ENCODE peak calls at places on chromosome 11, in seven cellular contexts. One of them, this sample, is unnamed. For H3K4me1 and H3K27me3, the result is how much of the 10 kb centered on the place peaks cover.

GRCh38 chr11:34512810-34513673 is 552 bp downstream of the ELF5 start:
- DNase-seq in CD8-positive, alpha-beta memory T cell: peak
- DNase-seq in GM12878: peak
- DNase-seq in endodermal cell: peak
- DNase-seq in osteoblast: peak
- DNase-seq in adrenal gland: peak
- DNase-seq in pancreas: peak
- DNase-seq in this sample: peak

GRCh38 chr11:31803813-31804438 is 7.2 kb downstream of the PAX6 start:
- DNase-seq in endodermal cell: no peak
- DNase-seq in CD8-positive, alpha-beta memory T cell: no peak
- DNase-seq in osteoblast: peak
- DNase-seq in GM12878: no peak
- DNase-seq in adrenal gland: no peak
- DNase-seq in pancreas: no peak
- DNase-seq in this sample: no peak

GRCh38 chr11:82858556-82859091 is 41.6 kb downstream of the PRCP start:
- DNase-seq in GM12878: no peak
- DNase-seq in endodermal cell: no peak
- DNase-seq in CD8-positive, alpha-beta memory T cell: no peak
- DNase-seq in pancreas: no peak
- DNase-seq in osteoblast: no peak
- DNase-seq in adrenal gland: no peak
- DNase-seq in this sample: peak

GRCh38 chr11:102829671-102830070 is 13.7 kb downstream of the MMP3 start:
- DNase-seq in CD8-positive, alpha-beta memory T cell: no peak
- DNase-seq in adrenal gland: no peak
- DNase-seq in pancreas: no peak
- DNase-seq in osteoblast: no peak
- DNase-seq in endodermal cell: no peak
- DNase-seq in GM12878: no peak
- DNase-seq in this sample: no peak

GRCh38 chr11:58628446-58628845 is 6.0 kb downstream of the CNTF start:
- DNase-seq in osteoblast: no peak
- DNase-seq in pancreas: peak
- DNase-seq in adrenal gland: peak
- DNase-seq in endodermal cell: no peak
- DNase-seq in CD8-positive, alpha-beta memory T cell: no peak
- DNase-seq in GM12878: no peak
- DNase-seq in this sample: no peak

GRCh38 chr11:26093206-26093605 is 238.7 kb upstream of the ANO3 start:
- DNase-seq in adrenal gland: no peak
- DNase-seq in CD8-positive, alpha-beta memory T cell: no peak
- DNase-seq in GM12878: no peak
- DNase-seq in endodermal cell: no peak
- DNase-seq in pancreas: no peak
- DNase-seq in osteoblast: peak
- DNase-seq in this sample: no peak

GRCh38 chr11:8707541-8708270 is 25.1 kb downstream of the RPL27A start:
- DNase-seq in pancreas: peak
- DNase-seq in GM12878: no peak
- DNase-seq in CD8-positive, alpha-beta memory T cell: no peak
- DNase-seq in adrenal gland: peak
- DNase-seq in endodermal cell: peak
- DNase-seq in osteoblast: peak
- DNase-seq in this sample: no peak

GRCh38 chr11:11979487-11980117 is 28.8 kb downstream of the DKK3 start:
- DNase-seq in adrenal gland: no peak
- DNase-seq in GM12878: no peak
- DNase-seq in CD8-positive, alpha-beta memory T cell: no peak
- DNase-seq in endodermal cell: peak
- DNase-seq in pancreas: no peak
- DNase-seq in osteoblast: no peak
- DNase-seq in this sample: no peak

GRCh38 chr11:68200639-68201038 is 12.5 kb downstream of the KMT5B start:
- DNase-seq in GM12878: no peak
- DNase-seq in CD8-positive, alpha-beta memory T cell: no peak
- DNase-seq in endodermal cell: no peak
- DNase-seq in osteoblast: peak
- DNase-seq in pancreas: no peak
- DNase-seq in adrenal gland: no peak
- DNase-seq in this sample: no peak

GRCh38 chr11:843818-844692 is 1.4 kb downstream of the TSPAN4 start:
- DNase-seq in CD8-positive, alpha-beta memory T cell: no peak
- DNase-seq in adrenal gland: peak
- DNase-seq in pancreas: peak
- DNase-seq in osteoblast: peak
- DNase-seq in endodermal cell: peak
- DNase-seq in GM12878: no peak
- DNase-seq in this sample: peak

GRCh38 chr11:101863361-101863760 is 51.4 kb upstream of the CEP126 start:
- DNase-seq in osteoblast: peak
- DNase-seq in GM12878: no peak
- DNase-seq in pancreas: no peak
- DNase-seq in endodermal cell: no peak
- DNase-seq in CD8-positive, alpha-beta memory T cell: no peak
- DNase-seq in adrenal gland: no peak
- DNase-seq in this sample: no peak

GRCh38 chr11:17770048-17770652 is 35.6 kb downstream of the KCNC1 start:
- DNase-seq in pancreas: peak
- DNase-seq in osteoblast: peak
- DNase-seq in CD8-positive, alpha-beta memory T cell: peak
- DNase-seq in GM12878: no peak
- DNase-seq in adrenal gland: peak
- DNase-seq in endodermal cell: peak
- DNase-seq in this sample: peak

GRCh38 chr11:56841210-56841810 is 92.8 kb upstream of the OR9G4 start:
- DNase-seq in adrenal gland: peak
- DNase-seq in CD8-positive, alpha-beta memory T cell: no peak
- DNase-seq in endodermal cell: peak
- DNase-seq in GM12878: peak
- DNase-seq in pancreas: peak
- DNase-seq in osteoblast: peak
- DNase-seq in this sample: peak

GRCh38 chr11:123054301-123055065 is 7.5 kb downstream of the HSPA8 start:
- DNase-seq in endodermal cell: peak
- DNase-seq in GM12878: no peak
- DNase-seq in osteoblast: peak
- DNase-seq in pancreas: no peak
- DNase-seq in adrenal gland: peak
- DNase-seq in CD8-positive, alpha-beta memory T cell: no peak
- DNase-seq in this sample: peak

GRCh38 chr11:126113515-126113957 is 50.9 kb upstream of the CDON start:
- DNase-seq in GM12878: no peak
- DNase-seq in adrenal gland: peak
- DNase-seq in pancreas: peak
- DNase-seq in CD8-positive, alpha-beta memory T cell: no peak
- DNase-seq in osteoblast: peak
- DNase-seq in endodermal cell: peak
- DNase-seq in this sample: no peak

GRCh38 chr11:102791271-102792036 is 6.5 kb downstream of the MMP1 start:
- DNase-seq in GM12878: no peak
- DNase-seq in CD8-positive, alpha-beta memory T cell: no peak
- DNase-seq in pancreas: no peak
- DNase-seq in endodermal cell: no peak
- DNase-seq in adrenal gland: no peak
- DNase-seq in osteoblast: no peak
- DNase-seq in this sample: no peak

GRCh38 chr11:130999992-131000770 is 83.9 kb upstream of the SNX19 start:
- DNase-seq in CD8-positive, alpha-beta memory T cell: no peak
- DNase-seq in adrenal gland: no peak
- DNase-seq in pancreas: no peak
- DNase-seq in GM12878: no peak
- DNase-seq in osteoblast: peak
- DNase-seq in endodermal cell: no peak
- DNase-seq in this sample: no peak

GRCh38 chr11:59846556-59846955 is 1.3 kb upstream of the CBLIF start:
- DNase-seq in CD8-positive, alpha-beta memory T cell: no peak
- DNase-seq in adrenal gland: no peak
- DNase-seq in GM12878: no peak
- DNase-seq in pancreas: no peak
- DNase-seq in osteoblast: no peak
- DNase-seq in endodermal cell: no peak
- DNase-seq in this sample: no peak

GRCh38 chr11:819943-820649 is 1.4 kb downstream of the PNPLA2 start:
- DNase-seq in osteoblast: peak
- DNase-seq in endodermal cell: peak
- DNase-seq in CD8-positive, alpha-beta memory T cell: peak
- DNase-seq in GM12878: no peak
- DNase-seq in pancreas: peak
- DNase-seq in adrenal gland: peak
- DNase-seq in this sample: peak

GRCh38 chr11:132054822-132055221 is 684.4 kb downstream of the NTM start:
- DNase-seq in CD8-positive, alpha-beta memory T cell: no peak
- DNase-seq in endodermal cell: no peak
- DNase-seq in pancreas: no peak
- DNase-seq in adrenal gland: no peak
- DNase-seq in osteoblast: peak
- DNase-seq in GM12878: no peak
- DNase-seq in this sample: no peak

GRCh38 chr11:450809-451451 is 851 bp downstream of the PTDSS2 start:
- DNase-seq in adrenal gland: peak
- DNase-seq in endodermal cell: peak
- DNase-seq in pancreas: peak
- DNase-seq in GM12878: no peak
- DNase-seq in osteoblast: peak
- DNase-seq in CD8-positive, alpha-beta memory T cell: peak
- DNase-seq in this sample: peak

GRCh38 chr11:27445625-27446024 is 27.0 kb downstream of the LGR4 start:
- DNase-seq in adrenal gland: no peak
- DNase-seq in GM12878: no peak
- DNase-seq in osteoblast: no peak
- DNase-seq in pancreas: no peak
- DNase-seq in CD8-positive, alpha-beta memory T cell: no peak
- DNase-seq in endodermal cell: no peak
- DNase-seq in this sample: no peak

GRCh38 chr11:33624082-33624481 is 76.5 kb downstream of the C11orf91 start:
- DNase-seq in osteoblast: no peak
- DNase-seq in CD8-positive, alpha-beta memory T cell: no peak
- DNase-seq in adrenal gland: no peak
- DNase-seq in endodermal cell: no peak
- DNase-seq in GM12878: no peak
- DNase-seq in pancreas: no peak
- DNase-seq in this sample: peak

GRCh38 chr11:81007046-81007445 is 1566.2 kb upstream of the TENM4 start:
- DNase-seq in endodermal cell: no peak
- DNase-seq in osteoblast: no peak
- DNase-seq in adrenal gland: no peak
- DNase-seq in pancreas: no peak
- DNase-seq in GM12878: no peak
- DNase-seq in CD8-positive, alpha-beta memory T cell: no peak
- DNase-seq in this sample: no peak

GRCh38 chr11:898160-898517 is 12.5 kb downstream of the CHID1 start:
- DNase-seq in adrenal gland: no peak
- DNase-seq in osteoblast: no peak
- DNase-seq in endodermal cell: peak
- DNase-seq in CD8-positive, alpha-beta memory T cell: no peak
- DNase-seq in pancreas: no peak
- DNase-seq in GM12878: no peak
- DNase-seq in this sample: no peak

GRCh38 chr11:62390727-62391126 is 28.1 kb upstream of the SCGB1A1 start:
- DNase-seq in osteoblast: no peak
- DNase-seq in adrenal gland: no peak
- DNase-seq in GM12878: no peak
- DNase-seq in CD8-positive, alpha-beta memory T cell: no peak
- DNase-seq in pancreas: no peak
- DNase-seq in endodermal cell: no peak
- DNase-seq in this sample: no peak
- H3K4me1 ChIP-seq in osteoblast: under half
- H3K4me1 ChIP-seq in adrenal gland: under half
- H3K4me1 ChIP-seq in GM12878: under half
- H3K4me1 ChIP-seq in CD8-positive, alpha-beta memory T cell: under half
- H3K4me1 ChIP-seq in pancreas: under half
- H3K4me1 ChIP-seq in endodermal cell: under half
- H3K4me1 ChIP-seq in this sample: under half

GRCh38 chr11:66011785-66012303 is at the start of gene CST6:
- DNase-seq in endodermal cell: peak
- DNase-seq in CD8-positive, alpha-beta memory T cell: no peak
- DNase-seq in osteoblast: peak
- DNase-seq in adrenal gland: no peak
- DNase-seq in pancreas: no peak
- DNase-seq in GM12878: no peak
- DNase-seq in this sample: no peak
- H3K4me3 ChIP-seq in endodermal cell: no peak
- H3K4me3 ChIP-seq in CD8-positive, alpha-beta memory T cell: no peak
- H3K4me3 ChIP-seq in osteoblast: peak
- H3K4me3 ChIP-seq in adrenal gland: peak
- H3K4me3 ChIP-seq in pancreas: peak
- H3K4me3 ChIP-seq in GM12878: no peak
- H3K4me3 ChIP-seq in this sample: no peak

GRCh38 chr11:121358775-121359174 is 66.2 kb downstream of the SC5D start:
- DNase-seq in GM12878: no peak
- DNase-seq in CD8-positive, alpha-beta memory T cell: no peak
- DNase-seq in adrenal gland: no peak
- DNase-seq in endodermal cell: no peak
- DNase-seq in osteoblast: no peak
- DNase-seq in pancreas: no peak
- DNase-seq in this sample: no peak
- H3K27me3 ChIP-seq in GM12878: under half
- H3K27me3 ChIP-seq in CD8-positive, alpha-beta memory T cell: under half
- H3K27me3 ChIP-seq in adrenal gland: under half
- H3K27me3 ChIP-seq in endodermal cell: under half
- H3K27me3 ChIP-seq in osteoblast: under half
- H3K27me3 ChIP-seq in pancreas: under half
- H3K27me3 ChIP-seq in this sample: under half

GRCh38 chr11:44609783-44610155 is 44.3 kb downstream of the CD82 start:
- DNase-seq in pancreas: no peak
- DNase-seq in osteoblast: peak
- DNase-seq in adrenal gland: no peak
- DNase-seq in CD8-positive, alpha-beta memory T cell: no peak
- DNase-seq in endodermal cell: no peak
- DNase-seq in GM12878: no peak
- DNase-seq in this sample: no peak

GRCh38 chr11:44609028-44609782 is 43.7 kb downstream of the CD82 start:
- DNase-seq in adrenal gland: no peak
- DNase-seq in CD8-positive, alpha-beta memory T cell: peak
- DNase-seq in osteoblast: peak
- DNase-seq in endodermal cell: no peak
- DNase-seq in GM12878: peak
- DNase-seq in pancreas: no peak
- DNase-seq in this sample: no peak

GRCh38 chr11:44611088-44611487 is 45.6 kb downstream of the CD82 start:
- DNase-seq in endodermal cell: no peak
- DNase-seq in CD8-positive, alpha-beta memory T cell: peak
- DNase-seq in pancreas: no peak
- DNase-seq in adrenal gland: no peak
- DNase-seq in GM12878: no peak
- DNase-seq in osteoblast: peak
- DNase-seq in this sample: no peak

GRCh38 chr11:44611687-44612437 is 46.4 kb downstream of the CD82 start:
- DNase-seq in osteoblast: peak
- DNase-seq in pancreas: no peak
- DNase-seq in adrenal gland: no peak
- DNase-seq in GM12878: peak
- DNase-seq in endodermal cell: no peak
- DNase-seq in CD8-positive, alpha-beta memory T cell: peak
- DNase-seq in this sample: no peak

DNA sequence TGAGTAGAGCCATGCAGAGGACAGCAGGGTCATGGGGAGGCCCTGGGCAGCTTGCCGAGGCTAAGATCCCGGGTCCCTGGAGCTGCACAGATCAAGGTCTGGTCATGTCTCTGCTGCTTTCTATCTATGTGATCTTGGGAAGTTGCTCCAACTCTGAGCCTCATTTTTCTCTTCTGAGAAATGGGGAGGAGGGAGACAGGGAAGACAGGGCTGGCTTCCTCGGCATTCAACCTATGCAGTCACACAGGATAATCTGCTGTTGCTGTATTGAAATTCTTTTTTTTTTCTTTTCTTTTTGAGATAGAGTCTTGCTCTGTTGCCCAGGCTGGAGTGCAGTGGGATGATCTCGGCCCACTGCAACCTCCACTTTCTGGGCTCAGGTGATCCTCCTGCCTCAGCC is 45.1 kb downstream of the CD82 start:
- DNase-seq in adrenal gland: no peak
- DNase-seq in osteoblast: no peak
- DNase-seq in CD8-positive, alpha-beta memory T cell: no peak
- DNase-seq in pancreas: no peak
- DNase-seq in endodermal cell: no peak
- DNase-seq in GM12878: no peak
- DNase-seq in this sample: no peak
- H3K4me1 ChIP-seq in adrenal gland: under half
- H3K4me1 ChIP-seq in osteoblast: under half
- H3K4me1 ChIP-seq in CD8-positive, alpha-beta memory T cell: half or more
- H3K4me1 ChIP-seq in pancreas: under half
- H3K4me1 ChIP-seq in endodermal cell: under half
- H3K4me1 ChIP-seq in GM12878: half or more
- H3K4me1 ChIP-seq in this sample: under half